ENCODE peak calls at places on chromosomes 12 and 14, in six cellular contexts. Z is ovary, Q is osteoblast, L is pancreas, Y is OCI-LY7, C is suprapubic skin. B is an unnamed sample.

GRCh38 chr12:130356222-130356621 is 18.5 kb downstream of the PIWIL1 start:
- DNase-seq in Y (no peak), C (no peak), Q (no peak), L (no peak), Z (no peak), B (no peak)

GRCh38 chr12:52543985-52544888 is 8.7 kb downstream of the KRT71 start:
- DNase-seq in C (no peak), Q (peak; percentile 93), Y (no peak), L (no peak), Z (no peak), B (no peak)

GRCh38 chr12:105253882-105254513 is 18.0 kb upstream of the APPL2 start:
- DNase-seq in Y (no peak), L (no peak), Q (peak; percentile 4), Z (no peak), C (no peak), B (no peak)

GRCh38 chr12:75977952-75978671 is 53.5 kb downstream of the PHLDA1 start:
- DNase-seq in C (no peak), Q (peak; percentile 74), Z (no peak), Y (peak; percentile 53), L (no peak), B (no peak)

GRCh38 chr12:64522807-64523206 is 70.9 kb downstream of the TBK1 start:
- DNase-seq in Y (no peak), L (no peak), Z (no peak), C (no peak), Q (no peak), B (no peak)

GRCh38 chr12:65742481-65742971 is 81.8 kb upstream of the HMGA2 start:
- DNase-seq in Q (peak; percentile 97), L (no peak), Y (no peak), C (no peak), Z (no peak), B (no peak)

GRCh38 chr12:788288-788687 is 35.9 kb downstream of the WNK1 start:
- DNase-seq in Y (no peak), L (no peak), C (no peak), Q (no peak), Z (no peak), B (no peak)

GRCh38 chr12:92094751-92095161 is 50.9 kb downstream of the BTG1 start:
- DNase-seq in Y (no peak), C (no peak), Q (peak; percentile 39), L (no peak), Z (no peak), B (no peak)

GRCh38 chr12:89185181-89185580 is 167.1 kb downstream of the DUSP6 start:
- DNase-seq in Y (no peak), C (no peak), Z (no peak), L (no peak), Q (no peak), B (no peak)

GRCh38 chr12:132186857-132187620 is 42.8 kb downstream of the NOC4L start:
- DNase-seq in C (no peak), Y (peak; percentile 23), Q (no peak), L (no peak), Z (no peak), B (no peak)

GRCh38 chr12:56804169-56804568 is 41.0 kb downstream of the HSD17B6 start:
- DNase-seq in Q (no peak), Z (no peak), Y (no peak), L (no peak), C (no peak), B (no peak)

GRCh38 chr14:96297999-96298398 is 42.0 kb downstream of the BDKRB1 start:
- DNase-seq in Z (no peak), L (no peak), Y (no peak), C (no peak), Q (no peak), B (no peak)

GRCh38 chr14:96303981-96304380 is 48.0 kb downstream of the BDKRB1 start:
- DNase-seq in Q (no peak), L (no peak), C (no peak), Y (no peak), Z (no peak), B (no peak)

GRCh38 chr14:96294246-96294645 is 38.2 kb downstream of the BDKRB1 start:
- DNase-seq in C (no peak), Q (no peak), L (no peak), Y (no peak), Z (no peak), B (no peak)

GRCh38 chr14:96297000-96297399 is 41.0 kb downstream of the BDKRB1 start:
- DNase-seq in Z (no peak), Q (peak; percentile 35), Y (peak; percentile 54), C (no peak), L (no peak), B (no peak)

GRCh38 chr14:96299441-96299840 is 43.4 kb downstream of the BDKRB1 start:
- DNase-seq in C (no peak), L (no peak), Z (no peak), Y (no peak), Q (no peak), B (no peak)
- H3K36me3 ChIP-seq in C (peaks cover 43% of the 10 kb centered on the region), L (peaks cover 14% of the 10 kb centered on the region), Z (no peaks in the 10 kb centered on the region), Y (peaks cover 34% of the 10 kb centered on the region), Q (peaks cover 12% of the 10 kb centered on the region), B (no peaks in the 10 kb centered on the region)

DNA sequence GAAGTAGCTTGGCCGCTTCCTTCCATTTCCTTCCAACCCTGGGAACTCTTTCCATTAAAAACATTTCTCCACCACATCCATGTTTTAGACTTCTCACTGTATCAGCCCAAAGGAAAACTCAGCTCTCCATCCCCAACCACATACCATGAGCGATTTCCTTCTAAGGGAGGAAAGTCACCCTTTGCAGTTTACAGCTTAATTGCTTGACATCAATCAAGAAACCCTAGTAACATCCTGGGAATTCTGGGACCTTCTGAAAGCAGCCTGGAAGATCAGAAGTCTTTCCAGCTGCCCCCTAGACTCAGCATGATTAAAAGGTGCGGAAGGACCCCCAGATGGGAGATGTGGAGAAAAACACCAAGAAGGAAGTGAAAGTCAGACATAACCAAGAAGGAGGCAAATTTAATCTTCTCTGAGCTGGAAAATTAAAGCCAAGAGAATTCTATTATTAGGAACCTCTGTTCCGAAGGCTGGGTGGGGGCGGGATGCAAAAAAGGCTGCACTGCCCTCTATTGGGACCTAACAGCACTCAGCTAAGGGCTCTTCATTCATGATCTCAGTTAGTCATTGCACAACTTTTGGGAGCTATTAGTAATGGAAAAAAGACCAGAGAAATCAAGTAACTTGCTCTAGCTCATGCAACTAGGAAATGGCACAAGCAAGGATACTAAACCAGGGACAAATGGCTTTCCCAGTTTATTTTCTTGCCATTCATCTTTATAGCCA is 73.2 kb upstream of the PLXNC1 start:
- DNase-seq in Y (peak; percentile 8), Z (peak; percentile 66), L (no peak), Q (peak; percentile 93), C (no peak), B (peak; percentile 54)
- H3K27ac ChIP-seq in Y (no peak overlapping the region), Z (no peak overlapping the region), L (no peak overlapping the region), Q (peak overlapping the region; percentile 30), C (peak overlapping the region; percentile 77), B (peak overlapping the region; percentile 74)

DNA sequence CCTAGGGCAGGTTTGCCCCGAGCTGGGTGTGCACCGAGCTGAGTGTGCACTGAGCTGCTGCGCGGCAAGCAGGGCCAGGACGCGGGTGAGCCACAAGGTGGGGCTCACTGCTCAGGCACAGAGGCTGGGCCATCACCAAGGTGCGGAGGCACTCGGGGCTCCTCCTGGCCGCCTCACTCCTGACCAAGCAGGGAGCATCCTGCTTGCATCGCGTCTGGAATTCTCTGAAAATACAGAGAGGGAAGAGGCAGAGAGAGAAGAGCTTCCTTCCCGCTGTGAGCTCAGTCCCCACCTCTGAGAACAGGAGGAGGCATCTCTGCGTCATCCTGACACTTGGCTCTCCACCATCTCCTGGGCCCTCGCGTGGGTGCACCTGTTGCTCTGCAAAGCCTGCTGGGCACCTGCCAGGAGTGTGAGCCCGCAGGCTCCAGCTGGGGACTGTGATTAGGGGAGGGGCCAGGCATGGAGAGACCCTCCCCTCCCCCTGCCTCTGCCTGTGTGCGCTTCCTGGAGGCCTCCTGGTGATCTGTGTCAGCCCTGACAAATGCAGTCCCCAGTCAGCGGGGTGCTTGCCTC is 116.3 kb downstream of the GLT1D1 start:
- DNase-seq in Z (no peak), L (peak; percentile 34), Y (peak; percentile 52), Q (no peak), C (no peak), B (no peak)
- H3K4me3 ChIP-seq in Z (no peak overlapping the region), L (no peak overlapping the region), Y (no peak overlapping the region), Q (no peak overlapping the region), C (no peak overlapping the region), B (no peak overlapping the region)

DNA sequence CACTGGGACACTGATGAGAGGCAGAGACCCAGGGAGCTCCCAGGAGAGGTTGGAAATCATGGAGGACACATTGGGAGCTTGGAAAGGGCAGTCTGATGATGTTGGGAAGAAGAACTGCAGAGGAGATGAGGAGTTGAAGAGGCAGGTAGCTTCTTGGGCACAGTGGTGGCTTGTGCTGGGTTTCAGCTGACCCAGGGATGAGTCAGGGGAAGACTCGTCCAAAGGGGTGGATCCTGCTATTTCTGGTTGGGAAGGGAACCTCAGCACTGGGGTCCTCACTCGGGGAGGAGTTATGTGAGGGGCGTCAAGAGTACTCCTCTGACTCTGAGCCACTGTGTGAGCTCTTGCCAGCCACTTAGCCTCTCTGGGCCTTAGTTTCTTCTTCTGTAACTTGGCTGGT is 11.5 kb downstream of the ADCY4 start:
- DNase-seq in Y (no peak), Z (no peak), Q (peak; percentile 91), L (no peak), C (no peak), B (no peak)
- H3K36me3 ChIP-seq in Y (no peaks in the 10 kb centered on the region), Z (no peaks in the 10 kb centered on the region), Q (peaks cover 11% of the 10 kb centered on the region), L (no peaks in the 10 kb centered on the region), C (no peaks in the 10 kb centered on the region), B (no peaks in the 10 kb centered on the region)

GRCh38 chr12:67807808-67808207 is 159.3 kb downstream of the DYRK2 start:
- DNase-seq in C (no peak), Q (no peak), L (no peak), Y (no peak), Z (no peak), B (no peak)
- H3K27ac ChIP-seq in C (no peak overlapping the region), Q (no peak overlapping the region), L (no peak overlapping the region), Y (no peak overlapping the region), Z (no peak overlapping the region), B (no peak overlapping the region)

GRCh38 chr14:37813746-37814145 is 218.3 kb downstream of the TTC6 start:
- DNase-seq in Q (no peak), Y (no peak), C (no peak), L (no peak), Z (no peak), B (no peak)

GRCh38 chr14:37810094-37810801 is 214.8 kb downstream of the TTC6 start:
- DNase-seq in Q (no peak), Z (no peak), L (no peak), C (no peak), Y (no peak), B (no peak)

GRCh38 chr14:37819155-37820015 is 224.0 kb downstream of the TTC6 start:
- DNase-seq in L (no peak), Z (no peak), C (no peak), Y (no peak), Q (peak; percentile 50), B (no peak)

GRCh38 chr14:37816743-37817295 is 221.4 kb downstream of the TTC6 start:
- DNase-seq in L (no peak), Q (no peak), C (no peak), Z (no peak), Y (no peak), B (no peak)

GRCh38 chr14:37816135-37816534 is 220.7 kb downstream of the TTC6 start:
- DNase-seq in C (no peak), L (no peak), Y (no peak), Z (no peak), Q (no peak), B (no peak)
- H3K4me3 ChIP-seq in C (no peak overlapping the region), L (no peak overlapping the region), Y (no peak overlapping the region), Z (no peak overlapping the region), Q (no peak overlapping the region), B (no peak overlapping the region)